ENCODE peak calls at places on chromosomes 6 and 20, in six cellular contexts. I is endothelial cell, X is neural progenitor cell, J is fibroblast of mammary gland, W is osteocyte, A is psoas muscle. G is an unnamed sample.

GRCh38 chr6:56151825-56152224 is 95.6 kb downstream of the COL21A1 start:
- DNase-seq in I (no peak), X (no peak), J (no peak), W (no peak), A (no peak), G (no peak)

GRCh38 chr6:166998256-166999144 is 697 bp upstream of the CEP43 start:
- DNase-seq in I (peak; percentile 53), X (peak; percentile 49), J (no peak), W (no peak), A (peak; percentile 25), G (peak; percentile 44)

GRCh38 chr20:7843613-7844012 is 96.6 kb downstream of the HAO1 start:
- DNase-seq in I (no peak), X (no peak), J (peak; percentile 87), W (no peak), A (peak; percentile 50), G (no peak)

GRCh38 chr6:123415844-123416468 is 220.8 kb downstream of the TRDN start:
- DNase-seq in I (peak; percentile 54), X (peak; percentile 79), J (peak; percentile 65), W (no peak), A (no peak), G (peak; percentile 25)

GRCh38 chr20:49287555-49288249 is 9.8 kb upstream of the ZNFX1 start:
- DNase-seq in I (no peak), X (no peak), J (peak; percentile 63), W (no peak), A (no peak), G (no peak)

GRCh38 chr20:4740774-4741431 is 19.2 kb downstream of the PRND start:
- DNase-seq in I (peak; percentile 62), X (peak; percentile 77), J (peak; percentile 49), W (peak; percentile 85), A (peak; percentile 31), G (no peak)

GRCh38 chr20:20393207-20393606 is 25.3 kb downstream of the INSM1 start:
- DNase-seq in I (no peak), X (no peak), J (peak; percentile 52), W (no peak), A (no peak), G (no peak)

GRCh38 chr20:49938173-49939163 is 2.3 kb downstream of the RNF114 start:
- DNase-seq in I (no peak), X (no peak), J (peak; percentile 79), W (no peak), A (peak; percentile 60), G (no peak)

GRCh38 chr6:89144358-89145041 is 1.4 kb upstream of the PM20D2 start:
- DNase-seq in I (no peak), X (no peak), J (no peak), W (no peak), A (no peak), G (peak; percentile 53)

GRCh38 chr6:39432311-39433025 is 110.0 kb upstream of the KCNK16 start:
- DNase-seq in I (no peak), X (no peak), J (peak; percentile 8), W (peak; percentile 53), A (no peak), G (no peak)

GRCh38 chr6:137191670-137192069 is 18.2 kb upstream of the IL22RA2 start:
- DNase-seq in I (no peak), X (no peak), J (peak; percentile 76), W (no peak), A (no peak), G (no peak)

GRCh38 chr6:33812669-33813068 is 8.9 kb upstream of the MLN start:
- DNase-seq in I (peak; percentile 86), X (peak; percentile 94), J (peak; percentile 40), W (no peak), A (peak; percentile 44), G (peak; percentile 81)

GRCh38 chr20:16397053-16397452 is 176.2 kb downstream of the KIF16B start:
- DNase-seq in I (no peak), X (no peak), J (peak; percentile 23), W (no peak), A (peak; percentile 54), G (no peak)

GRCh38 chr20:20413801-20414200 is 45.9 kb downstream of the INSM1 start:
- DNase-seq in I (no peak), X (peak; percentile 62), J (no peak), W (no peak), A (no peak), G (no peak)

GRCh38 chr6:36780517-36781210 is 58.6 kb downstream of the CPNE5 start:
- DNase-seq in I (no peak), X (no peak), J (no peak), W (no peak), A (no peak), G (no peak)

DNA sequence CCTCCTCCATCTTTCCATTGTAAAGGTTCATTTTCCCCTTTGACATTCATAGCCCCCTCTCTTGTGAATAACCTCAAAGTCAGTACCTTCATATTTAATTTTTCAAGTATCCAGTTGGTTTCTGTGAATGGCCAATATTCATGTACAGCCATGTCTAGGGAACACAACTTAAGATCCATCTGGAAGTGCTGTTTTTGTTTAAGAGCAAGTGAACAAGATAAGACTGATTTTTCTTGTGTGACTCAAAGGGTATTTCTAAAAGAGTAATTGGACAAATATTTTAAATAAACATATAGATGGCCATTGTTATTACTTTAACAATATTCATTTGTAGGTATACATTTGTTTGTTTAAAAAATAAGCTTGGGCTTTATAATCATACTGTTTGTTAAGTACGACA is 92.9 kb downstream of the RTN4IP1 start:
- DNase-seq in I (no peak), X (no peak), J (no peak), W (no peak), A (no peak), G (no peak)
- TF ChIP-seq CTCF in I (no peak), X (no peak), J (no peak), W (no peak), A (no peak), G (no peak)

GRCh38 chr6:102204336-102204735 is 810.8 kb downstream of the GRIK2 start:
- DNase-seq in I (no peak), X (no peak), J (no peak), W (no peak), A (no peak), G (no peak)
- TF ChIP-seq CTCF in I (no peak), X (no peak), J (no peak), W (no peak), A (no peak), G (no peak)

DNA sequence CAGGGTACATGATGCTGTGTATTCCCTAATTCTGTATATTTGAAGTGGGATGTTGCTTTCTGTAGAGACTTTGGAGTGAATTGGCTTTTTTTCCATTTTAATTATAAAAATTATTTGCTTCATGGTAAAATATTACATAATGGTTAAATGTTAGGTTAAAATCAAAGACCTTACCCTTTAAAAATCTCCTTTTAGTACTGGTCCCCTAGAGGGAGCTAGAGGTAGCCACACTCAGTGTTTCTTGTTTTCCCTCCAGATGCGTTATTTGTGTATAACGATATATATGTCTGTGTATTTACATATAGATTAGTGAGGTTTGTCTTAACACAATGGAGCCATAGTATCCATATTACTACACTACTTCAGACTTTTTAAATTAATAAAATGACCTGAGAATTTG is 146.7 kb downstream of the PLCB4 start:
- DNase-seq in I (no peak), X (peak; percentile 5), J (no peak), W (no peak), A (no peak), G (no peak)
- TF ChIP-seq CTCF in I (no peak), X (peak; percentile 58), J (peak; percentile 56), W (peak; percentile 44), A (peak; percentile 29), G (no peak)

GRCh38 chr20:62888406-62888805 is 26.8 kb upstream of the TCFL5 start:
- DNase-seq in I (no peak), X (no peak), J (no peak), W (no peak), A (no peak), G (no peak)

GRCh38 chr20:62886709-62887058 is 25.1 kb upstream of the TCFL5 start:
- DNase-seq in I (no peak), X (no peak), J (no peak), W (no peak), A (no peak), G (no peak)

GRCh38 chr20:62887860-62888239 is 26.2 kb upstream of the TCFL5 start:
- DNase-seq in I (no peak), X (no peak), J (no peak), W (no peak), A (no peak), G (no peak)

GRCh38 chr20:62885808-62886708 is 24.4 kb upstream of the TCFL5 start:
- DNase-seq in I (no peak), X (no peak), J (no peak), W (no peak), A (no peak), G (no peak)

DNA sequence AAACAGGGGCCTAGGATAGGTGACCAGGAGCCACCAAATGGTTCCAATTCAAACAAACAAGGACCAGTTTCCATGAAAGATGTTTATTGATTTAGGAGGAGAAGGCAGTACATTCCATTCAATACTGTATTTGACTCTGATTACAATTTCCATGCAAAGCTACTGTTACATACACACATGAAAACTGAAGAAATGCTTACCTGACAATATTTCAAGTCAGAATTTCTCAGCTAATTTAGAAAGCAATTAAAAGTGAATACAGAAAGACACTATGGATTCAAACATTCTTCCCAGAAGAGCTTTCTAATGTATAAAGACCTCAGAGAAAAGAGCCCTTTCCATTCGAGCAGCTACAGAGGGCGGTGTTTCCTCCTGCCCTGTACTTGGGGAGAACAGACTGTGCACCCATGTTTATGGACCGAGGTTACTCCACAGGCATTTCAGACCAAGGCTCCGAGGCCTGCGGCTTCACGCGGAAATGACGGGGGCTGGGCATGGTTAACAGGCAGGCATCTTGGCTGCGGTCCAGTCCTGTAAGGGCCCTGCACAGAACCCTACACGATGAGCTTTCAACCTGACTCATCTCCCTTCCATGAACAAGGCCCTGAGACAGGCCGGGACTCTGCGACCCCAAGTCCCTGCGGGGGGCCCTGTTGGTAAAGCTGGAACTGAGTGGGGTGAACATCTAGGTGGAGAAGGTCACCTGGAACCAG is 25.7 kb upstream of the TCFL5 start:
- DNase-seq in I (no peak), X (no peak), J (peak; percentile 77), W (no peak), A (peak; percentile 59), G (no peak)
- TF ChIP-seq CTCF in I (no peak), X (no peak), J (no peak), W (no peak), A (no peak), G (no peak)